ENCODE peak calls at places on chromosomes 7 and 10, in five cellular contexts. One of them, this sample, is unnamed.

GRCh38 chr7:107661081-107661864 is 645 bp downstream of the SLC26A4 start:
- DNase-seq in choroid plexus epithelial cell: peak; percentile 61
- DNase-seq in CD4-positive, alpha-beta T cell: peak; percentile 9
- DNase-seq in GM20000: peak; percentile 41
- DNase-seq in HT1080: no peak
- DNase-seq in this sample: peak; percentile 35

GRCh38 chr10:133058267-133059092 is 29.2 kb upstream of the ADGRA1 start:
- DNase-seq in choroid plexus epithelial cell: no peak
- DNase-seq in CD4-positive, alpha-beta T cell: no peak
- DNase-seq in GM20000: no peak
- DNase-seq in HT1080: peak; percentile 36
- DNase-seq in this sample: peak; percentile 38

GRCh38 chr7:7819442-7820247 is 101.2 kb upstream of the RPA3 start:
- DNase-seq in choroid plexus epithelial cell: no peak
- DNase-seq in CD4-positive, alpha-beta T cell: no peak
- DNase-seq in GM20000: no peak
- DNase-seq in HT1080: no peak
- DNase-seq in this sample: no peak

GRCh38 chr10:62083868-62084267 is 182.4 kb downstream of the ARID5B start:
- DNase-seq in choroid plexus epithelial cell: peak; percentile 91
- DNase-seq in CD4-positive, alpha-beta T cell: no peak
- DNase-seq in GM20000: no peak
- DNase-seq in HT1080: no peak
- DNase-seq in this sample: peak; percentile 59

GRCh38 chr7:38382627-38383026 is 109.2 kb upstream of the TARP start:
- DNase-seq in choroid plexus epithelial cell: peak; percentile 48
- DNase-seq in CD4-positive, alpha-beta T cell: no peak
- DNase-seq in GM20000: no peak
- DNase-seq in HT1080: peak; percentile 44
- DNase-seq in this sample: peak; percentile 46

GRCh38 chr10:92849576-92850090 is 1.3 kb downstream of the EXOC6 start:
- DNase-seq in choroid plexus epithelial cell: no peak
- DNase-seq in CD4-positive, alpha-beta T cell: no peak
- DNase-seq in GM20000: no peak
- DNase-seq in HT1080: no peak
- DNase-seq in this sample: no peak

GRCh38 chr10:528173-529165 is 161.0 kb downstream of the DIP2C start:
- DNase-seq in choroid plexus epithelial cell: no peak
- DNase-seq in CD4-positive, alpha-beta T cell: no peak
- DNase-seq in GM20000: no peak
- DNase-seq in HT1080: no peak
- DNase-seq in this sample: no peak

GRCh38 chr7:157470017-157470322 is 133.2 kb downstream of the DNAJB6 start:
- DNase-seq in choroid plexus epithelial cell: no peak
- DNase-seq in CD4-positive, alpha-beta T cell: no peak
- DNase-seq in GM20000: no peak
- DNase-seq in HT1080: no peak
- DNase-seq in this sample: no peak

GRCh38 chr7:12540850-12541249 is 29.7 kb upstream of the SCIN start:
- DNase-seq in choroid plexus epithelial cell: peak; percentile 34
- DNase-seq in CD4-positive, alpha-beta T cell: no peak
- DNase-seq in GM20000: no peak
- DNase-seq in HT1080: no peak
- DNase-seq in this sample: no peak